ENCODE peak calls at places on chromosomes 11 and 22, in six cellular contexts. One of them, this sample, is unnamed.

GRCh38 chr11:41306435-41306834 is 153.0 kb downstream of the LRRC4C start:
- DNase-seq in HL-60: no peak
- DNase-seq in SK-N-SH: no peak
- DNase-seq in HepG2: no peak
- DNase-seq in H1: no peak
- DNase-seq in GM12878: no peak
- DNase-seq in this sample: no peak

GRCh38 chr22:43890901-43891331 is 897 bp downstream of the PNPLA5 start:
- DNase-seq in H1: no peak
- DNase-seq in HepG2: no peak
- DNase-seq in SK-N-SH: no peak
- DNase-seq in HL-60: no peak
- DNase-seq in GM12878: no peak
- DNase-seq in this sample: no peak

GRCh38 chr11:70423523-70424505 is 25.5 kb downstream of the CTTN start:
- DNase-seq in SK-N-SH: no peak
- DNase-seq in HepG2: peak
- DNase-seq in GM12878: peak
- DNase-seq in HL-60: peak
- DNase-seq in H1: no peak
- DNase-seq in this sample: peak

GRCh38 chr11:44977493-44977984 is 26.9 kb upstream of the TP53I11 start:
- DNase-seq in GM12878: no peak
- DNase-seq in H1: no peak
- DNase-seq in HepG2: no peak
- DNase-seq in HL-60: peak
- DNase-seq in SK-N-SH: peak
- DNase-seq in this sample: no peak

GRCh38 chr11:64401775-64402174 is 42.8 kb downstream of the RPS6KA4 start:
- DNase-seq in GM12878: no peak
- DNase-seq in SK-N-SH: no peak
- DNase-seq in HepG2: no peak
- DNase-seq in HL-60: no peak
- DNase-seq in H1: no peak
- DNase-seq in this sample: no peak

GRCh38 chr11:8287297-8288070 is 23.8 kb upstream of the LMO1 start:
- DNase-seq in GM12878: no peak
- DNase-seq in H1: no peak
- DNase-seq in HL-60: no peak
- DNase-seq in HepG2: no peak
- DNase-seq in SK-N-SH: no peak
- DNase-seq in this sample: no peak

GRCh38 chr11:81655351-81655750 is 1078.3 kb downstream of the FAM181B start:
- DNase-seq in HL-60: no peak
- DNase-seq in SK-N-SH: no peak
- DNase-seq in GM12878: no peak
- DNase-seq in HepG2: no peak
- DNase-seq in H1: no peak
- DNase-seq in this sample: no peak

GRCh38 chr11:100151944-100152343 is 535.1 kb upstream of the ARHGAP42 start:
- DNase-seq in H1: no peak
- DNase-seq in GM12878: no peak
- DNase-seq in HepG2: no peak
- DNase-seq in SK-N-SH: no peak
- DNase-seq in HL-60: no peak
- DNase-seq in this sample: no peak

DNA sequence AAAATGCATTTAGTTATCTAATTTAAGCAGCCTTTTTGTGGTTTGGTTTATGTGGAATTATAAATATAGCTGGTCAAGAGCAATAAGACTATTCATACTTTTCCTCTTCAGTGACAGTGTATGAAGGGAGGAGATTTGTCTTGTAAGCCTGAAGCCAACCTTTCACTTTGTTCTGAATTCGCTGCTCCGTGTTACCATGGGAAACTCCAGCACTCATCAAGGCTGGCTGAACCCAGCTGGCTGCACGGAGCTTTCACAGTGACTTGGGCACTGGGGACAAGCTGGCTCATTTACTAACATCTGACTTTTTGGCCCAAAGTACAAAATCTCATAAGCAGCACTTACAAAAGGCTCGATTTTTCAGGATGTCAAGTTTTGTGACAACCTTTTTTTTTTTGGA is 120.4 kb upstream of the GRIA4 start:
- DNase-seq in H1: no peak
- DNase-seq in HepG2: no peak
- DNase-seq in HL-60: no peak
- DNase-seq in GM12878: no peak
- DNase-seq in SK-N-SH: no peak
- DNase-seq in this sample: no peak
- TF ChIP-seq GABPA in H1: no peak
- TF ChIP-seq GABPA in HepG2: no peak
- TF ChIP-seq GABPA in HL-60: no peak
- TF ChIP-seq GABPA in GM12878: no peak
- TF ChIP-seq GABPA in SK-N-SH: no peak
- TF ChIP-seq GABPA in this sample: no peak

GRCh38 chr11:84103096-84103495 is 816.9 kb upstream of the CCDC90B start:
- DNase-seq in SK-N-SH: no peak
- DNase-seq in HepG2: no peak
- DNase-seq in GM12878: no peak
- DNase-seq in HL-60: no peak
- DNase-seq in H1: no peak
- DNase-seq in this sample: no peak

GRCh38 chr11:84091212-84091986 is 805.2 kb upstream of the CCDC90B start:
- DNase-seq in GM12878: no peak
- DNase-seq in HL-60: no peak
- DNase-seq in H1: no peak
- DNase-seq in HepG2: no peak
- DNase-seq in SK-N-SH: no peak
- DNase-seq in this sample: no peak

DNA sequence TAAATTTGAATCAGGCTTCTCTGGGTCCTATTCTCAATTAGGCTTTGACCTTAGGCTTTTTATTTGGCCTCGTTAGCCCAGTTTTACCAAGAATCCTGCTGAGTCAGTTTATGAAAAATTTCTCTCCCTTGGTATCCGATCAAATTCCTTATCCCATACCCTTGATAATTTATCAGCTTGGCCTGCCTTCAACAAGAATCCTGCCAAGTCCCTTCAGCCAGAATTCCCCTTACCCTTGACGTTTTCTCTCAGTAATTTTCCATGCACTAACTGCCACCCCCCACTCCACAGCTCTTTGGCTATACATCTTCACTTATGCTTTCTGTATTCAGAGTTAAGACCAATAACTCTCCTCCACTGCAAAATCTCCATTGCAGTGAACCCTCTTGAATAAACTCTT is 811.0 kb upstream of the CCDC90B start:
- DNase-seq in H1: no peak
- DNase-seq in GM12878: no peak
- DNase-seq in SK-N-SH: no peak
- DNase-seq in HepG2: no peak
- DNase-seq in HL-60: no peak
- DNase-seq in this sample: no peak
- TF ChIP-seq GABPA in H1: no peak
- TF ChIP-seq GABPA in GM12878: no peak
- TF ChIP-seq GABPA in SK-N-SH: no peak
- TF ChIP-seq GABPA in HepG2: no peak
- TF ChIP-seq GABPA in HL-60: no peak
- TF ChIP-seq GABPA in this sample: no peak

GRCh38 chr11:27011560-27012253 is 17.8 kb downstream of the FIBIN start:
- DNase-seq in HL-60: no peak
- DNase-seq in GM12878: no peak
- DNase-seq in HepG2: no peak
- DNase-seq in H1: no peak
- DNase-seq in SK-N-SH: no peak
- DNase-seq in this sample: no peak

GRCh38 chr11:27013741-27014415 is 20.0 kb downstream of the FIBIN start:
- DNase-seq in GM12878: no peak
- DNase-seq in H1: no peak
- DNase-seq in HL-60: no peak
- DNase-seq in SK-N-SH: no peak
- DNase-seq in HepG2: no peak
- DNase-seq in this sample: no peak

GRCh38 chr11:27008811-27009535 is 15.1 kb downstream of the FIBIN start:
- DNase-seq in HepG2: no peak
- DNase-seq in HL-60: no peak
- DNase-seq in SK-N-SH: no peak
- DNase-seq in GM12878: no peak
- DNase-seq in H1: no peak
- DNase-seq in this sample: no peak

DNA sequence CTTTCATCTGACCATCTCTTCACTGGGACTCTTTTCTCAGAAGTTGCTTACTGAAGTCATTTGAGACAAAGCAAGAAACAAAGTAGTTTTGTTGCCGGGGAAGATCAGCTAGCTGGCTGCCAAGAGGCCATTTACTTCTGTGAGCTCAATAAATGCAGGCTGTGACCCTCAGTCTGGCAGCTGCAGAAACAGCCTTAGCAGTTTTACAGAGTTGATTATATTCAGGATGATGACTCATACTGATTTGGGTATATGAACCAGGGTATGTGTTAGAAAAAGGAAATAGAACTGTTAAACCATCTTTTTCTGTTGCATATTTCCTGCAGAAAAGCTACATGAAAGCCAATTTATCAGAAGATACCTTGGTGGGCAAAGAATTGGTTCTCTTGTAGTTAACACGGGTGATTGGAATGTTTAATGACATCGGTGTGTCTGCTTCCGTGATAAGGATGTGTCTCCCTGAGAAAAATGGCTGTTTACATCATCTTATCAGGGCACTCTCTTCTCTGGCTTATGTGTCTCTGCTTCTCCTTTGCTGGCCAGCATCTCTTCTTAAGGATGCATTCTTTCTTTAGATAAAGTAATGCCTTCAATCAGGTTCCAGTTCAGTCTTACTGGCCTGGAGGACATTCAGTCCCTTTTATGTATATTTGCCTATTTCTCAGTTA is 18.5 kb downstream of the FIBIN start:
- DNase-seq in HL-60: no peak
- DNase-seq in GM12878: no peak
- DNase-seq in SK-N-SH: peak
- DNase-seq in H1: no peak
- DNase-seq in HepG2: no peak
- DNase-seq in this sample: no peak
- TF ChIP-seq GABPA in HL-60: no peak
- TF ChIP-seq GABPA in GM12878: no peak
- TF ChIP-seq GABPA in SK-N-SH: no peak
- TF ChIP-seq GABPA in H1: no peak
- TF ChIP-seq GABPA in HepG2: no peak
- TF ChIP-seq GABPA in this sample: no peak

GRCh38 chr11:27317751-27318150 is 45.3 kb downstream of the CCDC34 start:
- DNase-seq in SK-N-SH: no peak
- DNase-seq in GM12878: no peak
- DNase-seq in HL-60: no peak
- DNase-seq in HepG2: no peak
- DNase-seq in H1: no peak
- DNase-seq in this sample: peak
- TF ChIP-seq GABPA in SK-N-SH: no peak
- TF ChIP-seq GABPA in GM12878: no peak
- TF ChIP-seq GABPA in HL-60: no peak
- TF ChIP-seq GABPA in HepG2: no peak
- TF ChIP-seq GABPA in H1: no peak
- TF ChIP-seq GABPA in this sample: no peak

GRCh38 chr11:6610591-6610990 is 1.4 kb downstream of the TAF10 start:
- DNase-seq in GM12878: no peak
- DNase-seq in SK-N-SH: no peak
- DNase-seq in H1: no peak
- DNase-seq in HepG2: no peak
- DNase-seq in HL-60: no peak
- DNase-seq in this sample: no peak
- TF ChIP-seq GABPA in GM12878: no peak
- TF ChIP-seq GABPA in SK-N-SH: no peak
- TF ChIP-seq GABPA in H1: no peak
- TF ChIP-seq GABPA in HepG2: no peak
- TF ChIP-seq GABPA in HL-60: no peak
- TF ChIP-seq GABPA in this sample: no peak

DNA sequence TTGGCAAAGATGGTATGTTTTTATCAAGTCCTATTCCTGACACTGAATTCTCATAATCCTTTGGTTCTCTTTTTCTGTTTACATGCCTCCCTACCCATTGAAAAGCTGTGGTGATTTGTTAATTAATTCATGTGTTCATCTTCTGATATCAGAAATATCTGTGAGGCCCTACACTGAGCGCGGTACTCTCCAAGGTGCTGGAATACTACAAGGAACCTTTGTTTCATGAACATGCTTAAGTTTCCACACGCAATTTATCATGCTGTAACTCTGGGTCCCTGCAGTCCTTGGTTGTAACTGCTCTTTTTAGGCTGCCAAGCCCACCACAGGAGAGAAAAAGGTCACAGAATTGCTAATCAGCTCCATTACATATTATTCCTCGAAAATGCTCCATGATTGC is 331.8 kb downstream of the FAT3 start:
- DNase-seq in HepG2: no peak
- DNase-seq in GM12878: no peak
- DNase-seq in H1: no peak
- DNase-seq in HL-60: no peak
- DNase-seq in SK-N-SH: no peak
- DNase-seq in this sample: no peak
- TF ChIP-seq GABPA in HepG2: no peak
- TF ChIP-seq GABPA in GM12878: no peak
- TF ChIP-seq GABPA in H1: no peak
- TF ChIP-seq GABPA in HL-60: no peak
- TF ChIP-seq GABPA in SK-N-SH: no peak
- TF ChIP-seq GABPA in this sample: no peak

DNA sequence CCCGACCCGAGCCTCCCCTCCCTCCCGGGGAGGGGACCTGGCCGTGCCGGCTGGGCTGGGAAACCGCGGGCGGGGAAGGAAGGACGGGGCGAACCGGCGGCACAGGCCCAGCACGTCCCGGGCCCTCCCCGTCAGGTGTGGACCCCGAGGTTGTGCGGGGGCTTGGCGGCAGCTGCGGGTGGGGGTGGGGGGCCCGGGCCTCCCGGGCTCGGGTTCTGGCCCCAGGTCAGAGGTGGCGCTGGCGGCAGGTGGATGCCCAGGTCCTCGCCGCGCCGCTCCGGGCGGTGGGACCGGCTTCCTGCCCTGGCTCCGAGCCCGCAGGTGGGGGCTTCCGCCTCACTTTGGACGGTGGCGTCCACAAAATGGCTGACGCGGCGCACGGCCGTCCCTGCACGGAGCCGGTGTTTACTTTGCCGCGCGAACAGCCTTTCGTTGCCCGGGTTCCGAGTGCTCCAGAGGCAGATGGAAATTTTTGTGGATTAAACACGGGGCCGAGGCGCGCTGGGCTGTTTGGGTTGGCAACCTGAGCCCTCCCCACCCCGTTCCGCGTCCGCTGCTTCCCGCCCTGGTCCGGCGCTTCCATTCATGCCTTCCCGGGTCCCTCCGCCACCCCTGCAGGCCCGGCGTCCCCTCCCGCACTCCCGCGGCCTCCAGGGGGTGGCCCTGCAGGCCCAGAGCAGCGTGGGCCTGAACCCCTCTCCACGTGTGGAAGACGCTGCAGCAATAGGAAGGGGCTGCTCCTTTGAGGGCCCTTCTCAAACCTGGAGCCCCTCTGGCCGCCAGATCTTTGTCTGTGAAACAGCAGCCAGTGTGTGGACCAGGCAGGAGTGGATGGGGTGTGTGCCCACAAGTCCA is 92.0 kb upstream of the KCNQ1OT1 start:
- DNase-seq in HepG2: no peak
- DNase-seq in GM12878: no peak
- DNase-seq in HL-60: no peak
- DNase-seq in H1: no peak
- DNase-seq in SK-N-SH: no peak
- DNase-seq in this sample: no peak
- TF ChIP-seq GABPA in HepG2: no peak
- TF ChIP-seq GABPA in GM12878: no peak
- TF ChIP-seq GABPA in HL-60: no peak
- TF ChIP-seq GABPA in H1: no peak
- TF ChIP-seq GABPA in SK-N-SH: no peak
- TF ChIP-seq GABPA in this sample: no peak